ENCODE peak calls at places on chromosomes 13 and 19, in nine cellular contexts. X is tibial artery, K is stomach, E is A673, Q is spleen, W is cardiac muscle cell, N is ovary, D is gastrocnemius medialis, A is tibial nerve. Y is an unnamed sample.
A peak's percentile ranks its signal among the peaks of the same experiment; 100 is the strongest.

GRCh38 chr13:75789451-75790197 is 153.5 kb downstream of the LMO7 start:
- DNase-seq in A (no peak), K (no peak), W (no peak), E (no peak), Q (no peak), D (no peak), X (no peak), N (no peak), Y (no peak)

GRCh38 chr13:44294868-44295267 is 78.8 kb upstream of the SERP2 start:
- DNase-seq in E (no peak), N (no peak), A (no peak), W (no peak), K (no peak), Q (no peak), X (no peak), D (no peak), Y (no peak)

GRCh38 chr19:3773814-3774515 is 1.9 kb upstream of the RAX2 start:
- DNase-seq in W (no peak), N (no peak), X (no peak), A (no peak), K (no peak), E (no peak), Q (no peak), D (no peak), Y (no peak)

GRCh38 chr13:29674532-29674931 is 79.0 kb upstream of the SLC7A1 start:
- DNase-seq in A (no peak), D (no peak), W (no peak), X (no peak), N (no peak), K (no peak), E (no peak), Q (no peak), Y (no peak)

GRCh38 chr19:4715529-4716221 is 8.0 kb downstream of the DPP9 start:
- DNase-seq in Q (no peak), N (no peak), X (no peak), D (no peak), K (peak; percentile 90), A (no peak), E (no peak), W (no peak), Y (no peak)

GRCh38 chr19:4566402-4567051 is 7.0 kb upstream of the SEMA6B start:
- DNase-seq in A (no peak), N (no peak), X (no peak), W (no peak), Q (no peak), D (no peak), E (no peak), K (no peak), Y (no peak)

GRCh38 chr19:17479325-17479791 is 9.0 kb downstream of the SLC27A1 start:
- DNase-seq in N (no peak), Q (no peak), K (no peak), E (peak; percentile 37), W (no peak), X (no peak), D (no peak), A (no peak), Y (no peak)

GRCh38 chr19:15463865-15464371 is 426 bp downstream of the RASAL3 start:
- DNase-seq in X (no peak), N (no peak), D (no peak), E (no peak), W (no peak), Q (peak; percentile 95), K (peak; percentile 51), A (no peak), Y (peak; percentile 34)

GRCh38 chr13:21967871-21968270 is 297.0 kb downstream of the FGF9 start:
- DNase-seq in N (no peak), K (no peak), D (no peak), W (no peak), Q (no peak), X (no peak), A (no peak), E (no peak), Y (no peak)

GRCh38 chr19:38666662-38667448 is 19.4 kb downstream of the ACTN4 start:
- DNase-seq in K (no peak), X (peak; percentile 83), E (peak; percentile 87), A (no peak), N (peak; percentile 59), Q (peak; percentile 62), D (no peak), W (peak; percentile 30), Y (no peak)

GRCh38 chr19:38667552-38668205 is 20.2 kb downstream of the ACTN4 start:
- DNase-seq in Q (peak; percentile 13), A (no peak), K (no peak), W (no peak), D (no peak), E (peak; percentile 54), N (no peak), X (no peak), Y (no peak)

GRCh38 chr19:38671654-38672053 is 24.2 kb downstream of the ACTN4 start:
- DNase-seq in Q (peak; percentile 23), W (no peak), E (no peak), K (no peak), D (no peak), A (no peak), X (no peak), N (no peak), Y (no peak)

GRCh38 chr19:38670921-38671398 is 23.5 kb downstream of the ACTN4 start:
- DNase-seq in Q (no peak), W (peak; percentile 59), K (no peak), D (no peak), X (no peak), E (no peak), N (no peak), A (no peak), Y (no peak)

GRCh38 chr19:38669532-38669931 is 22.1 kb downstream of the ACTN4 start:
- DNase-seq in A (no peak), X (no peak), N (no peak), Q (peak; percentile 75), K (no peak), D (no peak), E (no peak), W (no peak), Y (no peak)
- H3K4me1 ChIP-seq in A (no peaks in the 10 kb centered on the region), X (peaks cover 89% of the 10 kb centered on the region), N (peaks cover 39% of the 10 kb centered on the region), Q (peaks cover 67% of the 10 kb centered on the region), K (peaks cover 74% of the 10 kb centered on the region), D (peaks cover 84% of the 10 kb centered on the region), E (peaks cover 50% of the 10 kb centered on the region), W (peaks cover 80% of the 10 kb centered on the region), Y (peaks cover 59% of the 10 kb centered on the region)

DNA sequence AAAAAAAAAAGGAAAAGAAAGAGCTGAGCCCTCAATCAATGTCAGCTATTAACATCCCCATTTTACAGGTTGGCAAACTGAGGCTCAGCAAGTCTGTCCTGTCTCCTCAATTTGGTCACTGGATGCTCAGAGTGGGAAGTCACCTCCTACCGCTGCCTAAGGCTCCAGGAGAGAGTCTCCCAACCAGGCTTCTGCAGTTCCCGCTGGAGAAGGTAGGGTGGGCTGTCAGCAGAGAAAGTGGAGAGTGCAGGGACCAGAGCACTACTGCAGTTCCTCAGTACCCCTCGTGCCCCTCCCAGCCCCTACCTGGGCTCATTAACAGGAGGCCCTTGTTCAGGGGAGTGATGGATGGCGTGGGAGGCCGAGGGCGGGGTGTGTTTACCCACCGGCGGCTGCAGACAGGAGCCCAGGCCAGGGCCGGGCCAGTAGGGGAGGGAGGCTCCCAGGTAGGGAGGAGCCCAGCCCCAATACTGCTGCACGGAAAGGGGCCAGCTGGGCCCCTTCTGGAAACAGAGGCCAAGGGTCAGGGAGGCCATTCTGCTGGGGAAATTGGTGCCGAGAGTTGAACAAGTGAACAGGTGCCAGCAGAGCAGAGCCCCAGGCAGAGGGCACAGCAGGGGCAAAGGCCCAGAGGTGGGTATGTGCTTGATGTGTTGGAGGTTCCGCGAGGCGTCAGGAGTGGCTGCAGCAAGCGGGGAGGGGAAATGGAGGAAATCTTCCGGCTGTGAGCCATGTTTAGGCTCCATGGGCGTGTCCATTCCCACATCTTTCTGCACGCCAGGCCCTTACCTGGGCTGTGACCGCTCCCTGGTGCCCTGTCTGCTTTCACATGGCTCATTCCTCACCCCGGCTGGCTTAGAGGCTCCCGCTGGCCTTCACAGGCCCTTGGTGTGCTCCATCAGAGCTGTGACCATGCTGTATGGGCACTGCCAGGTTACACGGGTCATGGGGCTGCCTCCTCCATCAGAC is 7.6 kb upstream of the COMP start:
- DNase-seq in K (peak; percentile 45), D (no peak), A (no peak), W (no peak), N (no peak), X (no peak), Q (no peak), E (no peak), Y (peak; percentile 52)
- H3K4me3 ChIP-seq in K (no peak overlapping the region), D (no peak overlapping the region), A (no peak overlapping the region), W (no peak overlapping the region), N (no peak overlapping the region), X (no peak overlapping the region), Q (no peak overlapping the region), E (no peak overlapping the region), Y (no peak overlapping the region)

DNA sequence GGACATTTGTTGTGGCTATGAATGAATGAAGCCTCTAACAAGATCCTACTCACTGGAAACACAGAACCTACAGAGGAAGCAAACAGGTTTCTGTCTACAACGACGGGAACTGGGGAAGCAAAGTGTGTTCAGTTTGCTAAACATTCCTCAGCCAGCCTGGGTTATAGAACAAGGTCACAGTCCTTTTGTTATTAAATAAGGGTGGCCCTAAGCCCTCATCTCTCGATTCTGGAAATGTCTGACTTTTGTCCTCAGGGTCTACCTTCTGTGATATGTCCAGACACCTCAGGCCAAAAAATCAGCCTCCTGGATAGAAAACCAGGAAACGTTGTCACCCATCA is 64.6 kb upstream of the ARHGEF7 start:
- DNase-seq in D (no peak), K (no peak), E (no peak), Q (no peak), W (no peak), A (no peak), X (no peak), N (no peak), Y (no peak)
- TF ChIP-seq CTCF in D (no peak), K (no peak), E (peak; percentile 12), Q (no peak), W (no peak), A (no peak), X (no peak), N (no peak), Y (no peak)

GRCh38 chr13:50993371-50993770 is 83.8 kb downstream of the RNASEH2B start:
- DNase-seq in X (no peak), W (no peak), N (no peak), D (no peak), K (no peak), Q (no peak), E (no peak), A (no peak), Y (no peak)

GRCh38 chr13:50991624-50992610 is 82.3 kb downstream of the RNASEH2B start:
- DNase-seq in Q (no peak), D (no peak), A (no peak), N (no peak), K (no peak), E (no peak), X (no peak), W (no peak), Y (no peak)

GRCh38 chr13:50990050-50990449 is 80.5 kb downstream of the RNASEH2B start:
- DNase-seq in X (no peak), Q (no peak), K (no peak), E (no peak), N (no peak), A (no peak), D (no peak), W (no peak), Y (no peak)

GRCh38 chr13:50990540-50991506 is 81.2 kb downstream of the RNASEH2B start:
- DNase-seq in K (no peak), D (no peak), W (peak; percentile 50), A (peak; percentile 69), N (peak; percentile 57), Q (no peak), E (no peak), X (no peak), Y (no peak)

DNA sequence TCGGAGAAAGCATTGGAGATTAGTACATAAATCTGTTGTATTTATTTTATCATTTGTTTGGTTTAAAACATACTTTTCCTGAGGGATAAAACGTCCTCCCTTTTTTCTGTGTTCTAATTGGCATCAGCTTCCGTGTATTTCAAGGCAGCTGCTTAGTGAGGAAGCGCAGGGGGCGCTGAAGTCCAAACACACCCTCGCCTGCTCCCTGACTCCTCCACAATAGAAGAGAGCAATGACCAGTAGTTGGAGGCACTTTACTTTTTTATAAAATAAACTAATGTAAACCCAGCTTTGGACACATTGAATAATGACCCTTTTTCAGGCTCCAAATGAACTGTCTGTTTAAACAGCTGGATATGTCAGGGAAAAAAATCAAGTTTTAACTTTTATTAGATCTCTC is 79.9 kb downstream of the RNASEH2B start:
- DNase-seq in K (no peak), E (no peak), W (peak; percentile 49), Q (no peak), X (no peak), D (no peak), A (peak; percentile 60), N (peak; percentile 46), Y (no peak)
- H3K4me1 ChIP-seq in K (no peaks in the 10 kb centered on the region), E (peaks cover 4% of the 10 kb centered on the region), W (peaks cover 7% of the 10 kb centered on the region), Q (peaks cover 11% of the 10 kb centered on the region), X (peaks cover 8% of the 10 kb centered on the region), D (peaks cover 25% of the 10 kb centered on the region), A (no peaks in the 10 kb centered on the region), N (peaks cover 7% of the 10 kb centered on the region), Y (no peaks in the 10 kb centered on the region)

Y was measured in colonic mucosa.